ENCODE peak calls at places on chromosomes 16 and 17, in seven cellular contexts. X is AG09309; Q is CD8-positive, alpha-beta T cell; E is nephron progenitor cell; J is B cell; P is HCT116; F is lower leg skin. V is an unnamed sample.

GRCh38 chr17:2059837-2060658 is 5.1 kb downstream of the HIC1 start:
- DNase-seq in X (no peak), Q (no peak), E (no peak), J (no peak), P (no peak), F (no peak), V (no peak)

GRCh38 chr16:78505544-78506371 is 406.3 kb downstream of the WWOX start:
- DNase-seq in X (no peak), Q (no peak), E (no peak), J (no peak), P (no peak), F (peak), V (no peak)

GRCh38 chr17:74957935-74958549 is 14.5 kb downstream of the HID1 start:
- DNase-seq in X (no peak), Q (peak), E (peak), J (peak), P (no peak), F (peak), V (no peak)

GRCh38 chr16:75225678-75226515 is 7.1 kb downstream of the CTRB1 start:
- DNase-seq in X (no peak), Q (no peak), E (no peak), J (no peak), P (no peak), F (no peak), V (no peak)

GRCh38 chr17:47208744-47209488 is at the start of gene MYL4:
- DNase-seq in X (no peak), Q (no peak), E (no peak), J (no peak), P (no peak), F (no peak), V (no peak)

GRCh38 chr16:47699090-47699489 is 238.0 kb downstream of the PHKB start:
- DNase-seq in X (no peak), Q (no peak), E (no peak), J (no peak), P (no peak), F (no peak), V (no peak)

GRCh38 chr16:11781773-11782172 is 15.3 kb downstream of the ZC3H7A start:
- DNase-seq in X (no peak), Q (no peak), E (no peak), J (no peak), P (no peak), F (no peak), V (no peak)

GRCh38 chr16:88578446-88579313 is 8.5 kb downstream of the ZC3H18 start:
- DNase-seq in X (no peak), Q (no peak), E (no peak), J (no peak), P (no peak), F (no peak), V (no peak)

GRCh38 chr17:81337449-81337848 is 42.3 kb upstream of the SLC38A10 start:
- DNase-seq in X (no peak), Q (no peak), E (no peak), J (no peak), P (no peak), F (no peak), V (no peak)

GRCh38 chr17:65163990-65164495 is 26.9 kb downstream of the RGS9 start:
- DNase-seq in X (no peak), Q (peak), E (no peak), J (no peak), P (peak), F (no peak), V (peak)

GRCh38 chr17:80279895-80280294 is 19.2 kb downstream of the RNF213 start:
- DNase-seq in X (peak), Q (no peak), E (no peak), J (no peak), P (no peak), F (no peak), V (no peak)

GRCh38 chr17:55830699-55831098 is 79.8 kb downstream of the PCTP start:
- DNase-seq in X (no peak), Q (no peak), E (no peak), J (no peak), P (no peak), F (no peak), V (no peak)

GRCh38 chr17:55830210-55830609 is 79.4 kb downstream of the PCTP start:
- DNase-seq in X (no peak), Q (no peak), E (no peak), J (no peak), P (no peak), F (no peak), V (no peak)

GRCh38 chr17:55820675-55821074 is 69.8 kb downstream of the PCTP start:
- DNase-seq in X (no peak), Q (no peak), E (no peak), J (no peak), P (no peak), F (no peak), V (no peak)

GRCh38 chr17:55825213-55825612 is 74.4 kb downstream of the PCTP start:
- DNase-seq in X (no peak), Q (no peak), E (no peak), J (no peak), P (no peak), F (no peak), V (no peak)
- TF ChIP-seq CTCF in X (peak), Q (no peak), E (no peak), J (no peak), P (peak), F (no peak), V (no peak)

GRCh38 chr17:7256766-7257456 is 4.9 kb downstream of the ELP5 start:
- DNase-seq in X (no peak), Q (no peak), E (no peak), J (no peak), P (no peak), F (no peak), V (no peak)
- TF ChIP-seq CTCF in X (no peak), Q (no peak), E (no peak), J (no peak), P (no peak), F (no peak), V (no peak)

GRCh38 chr16:30949655-30950515 is 1.0 kb downstream of the ORAI3 start:
- DNase-seq in X (no peak), Q (no peak), E (peak), J (no peak), P (peak), F (peak), V (peak)
- TF ChIP-seq CTCF in X (no peak), Q (no peak), E (no peak), J (peak), P (no peak), F (peak), V (no peak)

DNA sequence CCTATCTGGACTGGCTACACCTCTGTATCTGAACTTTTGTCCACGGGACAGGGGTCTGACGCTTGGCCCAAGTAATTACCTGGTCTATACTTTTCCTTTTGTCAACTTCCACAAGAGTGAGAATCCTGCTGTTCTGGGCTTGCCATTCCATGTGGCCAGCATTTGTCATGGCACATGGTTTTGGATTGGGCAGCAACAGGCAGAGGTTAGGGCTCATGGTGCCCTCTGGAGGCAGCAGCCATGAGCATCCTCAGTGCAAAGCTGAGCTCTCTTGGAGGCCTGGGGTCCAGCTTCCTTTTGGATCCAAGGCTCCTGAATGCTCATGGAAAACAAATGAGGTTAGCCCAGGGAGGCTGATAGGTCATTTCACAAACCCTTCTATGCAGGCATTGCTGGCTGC is 7.5 kb upstream of the EDC4 start:
- DNase-seq in X (no peak), Q (no peak), E (no peak), J (no peak), P (no peak), F (no peak), V (no peak)
- TF ChIP-seq CTCF in X (peak), Q (no peak), E (no peak), J (no peak), P (peak), F (no peak), V (peak)

DNA sequence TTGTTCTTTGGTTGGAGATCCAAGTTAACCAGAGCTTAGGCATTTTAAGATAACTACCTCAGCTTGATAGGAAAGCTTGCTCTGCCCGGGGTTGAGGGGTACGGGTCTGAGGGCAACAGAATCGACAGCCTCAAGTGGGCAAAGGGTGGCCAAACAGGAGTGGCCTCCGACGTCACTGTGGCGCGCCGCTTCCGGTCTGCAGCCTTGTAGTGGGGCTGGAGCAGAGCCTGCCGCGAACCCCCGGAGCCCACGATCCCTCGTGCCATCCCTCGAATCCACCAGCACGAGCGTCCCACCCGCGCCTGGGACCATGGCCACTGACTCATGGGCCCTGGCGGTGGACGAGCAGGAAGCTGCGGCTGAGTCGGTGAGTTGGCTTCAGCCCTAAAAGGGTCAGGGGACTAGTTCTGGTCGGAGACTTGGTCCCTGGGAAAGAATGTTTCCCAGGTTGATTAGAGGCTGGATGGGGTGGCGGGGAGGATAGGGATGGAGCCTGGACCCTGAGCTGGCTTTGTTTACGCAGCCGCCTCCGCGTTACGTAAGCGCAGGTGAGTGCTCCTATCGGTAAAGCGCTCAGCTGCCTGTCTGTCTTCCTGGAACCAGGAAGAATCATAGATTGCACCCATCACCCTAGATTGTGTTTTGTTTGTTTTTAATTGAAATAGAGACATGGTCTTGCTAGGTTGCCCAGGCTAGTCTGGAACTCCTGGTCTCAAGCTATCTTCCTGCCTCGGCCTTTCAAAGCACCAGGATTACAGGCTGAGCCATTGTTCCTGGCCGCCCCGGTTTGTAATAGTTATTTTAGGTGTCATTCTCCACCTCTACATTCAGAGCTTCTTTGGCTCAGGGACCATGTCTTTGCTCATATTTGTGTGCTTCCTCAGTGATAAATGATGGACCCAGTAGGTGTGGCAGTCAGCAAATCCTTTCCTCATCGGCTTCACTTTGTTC is at the start of gene DDX19B:
- DNase-seq in X (no peak), Q (peak), E (peak), J (peak), P (peak), F (peak), V (peak)
- TF ChIP-seq CTCF in X (no peak), Q (no peak), E (no peak), J (peak), P (no peak), F (no peak), V (no peak)

GRCh38 chr16:76665571-76666275 is 388.5 kb downstream of the CNTNAP4 start:
- DNase-seq in X (no peak), Q (no peak), E (no peak), J (no peak), P (no peak), F (no peak), V (no peak)
- TF ChIP-seq CTCF in X (no peak), Q (no peak), E (no peak), J (no peak), P (no peak), F (no peak), V (no peak)

DNA sequence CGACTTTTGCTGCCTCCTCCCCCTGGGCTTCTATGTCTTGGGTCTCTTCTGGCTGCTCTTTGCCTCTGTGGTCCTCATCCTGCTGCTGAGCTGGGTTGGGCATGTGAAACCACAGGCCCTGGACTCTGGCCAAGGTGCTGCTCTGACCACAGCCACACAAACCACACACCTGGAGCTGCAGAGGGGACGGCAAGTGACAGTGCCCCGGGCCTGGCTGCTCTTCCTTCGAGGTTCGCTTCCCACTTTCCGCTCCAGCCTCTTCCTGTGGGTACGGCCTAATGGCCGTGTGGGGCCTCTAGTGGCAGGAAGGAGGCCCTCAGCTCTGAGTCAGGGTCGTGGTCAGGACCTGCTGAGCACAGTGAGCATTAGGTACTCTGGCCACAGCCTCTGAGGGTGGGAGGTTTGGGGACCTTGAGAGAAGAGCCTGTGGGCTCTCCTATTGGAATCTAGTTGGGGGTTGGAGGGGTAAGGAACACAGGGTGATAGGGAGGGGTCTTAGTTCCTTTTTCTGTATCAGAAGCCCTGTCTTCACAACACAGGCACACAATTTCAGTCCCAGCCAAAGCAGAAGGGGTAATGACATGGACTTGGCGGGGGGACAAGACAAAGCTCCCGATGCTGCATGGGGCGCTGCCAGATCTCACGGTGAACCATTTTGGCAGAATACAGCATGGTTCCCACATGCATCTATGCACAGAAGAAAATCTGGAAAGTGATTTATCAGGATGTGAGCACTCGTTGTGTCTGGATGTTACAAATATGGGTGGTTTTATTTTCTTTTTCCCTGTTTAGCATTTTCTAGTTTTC is 2.3 kb downstream of the GP1BA start:
- DNase-seq in X (no peak), Q (no peak), E (peak), J (peak), P (no peak), F (no peak), V (peak)
- TF ChIP-seq CTCF in X (peak), Q (no peak), E (peak), J (no peak), P (no peak), F (no peak), V (peak)

DNA sequence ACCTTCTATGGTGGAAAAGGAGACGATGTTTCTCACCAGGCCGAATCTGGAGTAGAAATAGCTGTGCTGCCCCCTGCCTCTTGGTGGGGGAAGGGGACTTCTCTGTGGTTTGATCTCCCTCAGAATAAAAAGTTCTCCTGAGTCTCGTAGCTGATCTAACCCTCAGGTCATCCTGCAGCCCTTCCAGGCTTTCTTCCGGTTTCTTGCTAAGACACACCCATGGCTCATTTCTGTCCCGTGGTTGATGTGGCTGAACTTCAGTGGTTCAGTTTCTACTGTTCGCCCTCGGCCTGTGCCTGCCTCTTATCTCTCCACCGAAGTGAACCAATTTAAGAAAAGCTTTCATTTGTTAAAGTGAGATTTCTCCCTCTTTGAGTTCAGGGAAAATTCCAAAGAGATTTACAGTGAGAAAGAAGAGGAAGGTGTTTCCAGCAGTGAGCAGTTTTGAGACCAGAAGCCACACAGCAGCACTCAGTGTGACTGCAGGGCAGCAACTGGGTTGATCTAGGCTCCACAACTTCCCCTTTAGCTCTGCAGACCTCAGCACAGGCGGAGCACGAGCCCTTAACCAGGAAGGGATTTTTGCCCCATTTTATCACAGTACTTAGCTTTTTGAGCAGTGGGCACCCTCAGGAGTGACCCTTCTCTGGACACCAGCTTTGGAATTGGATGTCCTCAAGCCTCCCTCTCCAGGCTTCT is 34.9 kb upstream of the CACNG5 start:
- DNase-seq in X (no peak), Q (no peak), E (no peak), J (no peak), P (no peak), F (no peak), V (no peak)
- TF ChIP-seq CTCF in X (no peak), Q (no peak), E (no peak), J (no peak), P (no peak), F (no peak), V (no peak)